ENCODE peak calls at places on chromosomes 5 and 9, in seven cellular contexts. V is heart left ventricle, D is A549, K is breast epithelium, Z is body of pancreas, A is right lobe of liver, M is sigmoid colon. J is an unnamed sample.

GRCh38 chr9:91166796-91167366 is 194.8 kb downstream of the AUH start:
- DNase-seq in V (no peak), D (no peak), K (no peak), Z (no peak), A (no peak), M (no peak), J (no peak)

GRCh38 chr5:138391859-138392386 is 39.4 kb downstream of the KDM3B start:
- DNase-seq in V (peak; percentile 66), D (no peak), K (no peak), Z (no peak), A (no peak), M (no peak), J (no peak)

GRCh38 chr5:7876867-7877266 is 7.9 kb downstream of the MTRR start:
- DNase-seq in V (no peak), D (no peak), K (no peak), Z (no peak), A (no peak), M (no peak), J (no peak)

GRCh38 chr9:72894342-72894741 is 58.5 kb downstream of the ALDH1A1 start:
- DNase-seq in V (no peak), D (no peak), K (no peak), Z (no peak), A (no peak), M (no peak), J (no peak)

GRCh38 chr5:178467261-178468195 is 122.7 kb downstream of the COL23A1 start:
- DNase-seq in V (peak; percentile 48), D (no peak), K (no peak), Z (no peak), A (peak; percentile 59), M (peak; percentile 80), J (peak; percentile 17)

GRCh38 chr9:130030821-130031481 is 12.0 kb downstream of the FNBP1 start:
- DNase-seq in V (no peak), D (no peak), K (no peak), Z (no peak), A (no peak), M (no peak), J (no peak)

GRCh38 chr5:115702025-115702424 is 76.2 kb upstream of the TMED7 start:
- DNase-seq in V (no peak), D (no peak), K (no peak), Z (no peak), A (no peak), M (no peak), J (no peak)

GRCh38 chr9:114141553-114142548 is 13.5 kb upstream of the COL27A1 start:
- DNase-seq in V (no peak), D (no peak), K (no peak), Z (peak; percentile 36), A (no peak), M (no peak), J (peak; percentile 51)

GRCh38 chr9:13942695-13943094 is 371.2 kb downstream of the NFIB start:
- DNase-seq in V (no peak), D (peak; percentile 36), K (no peak), Z (no peak), A (no peak), M (peak; percentile 69), J (no peak)

GRCh38 chr5:154970759-154971158 is 29.9 kb downstream of the MRPL22 start:
- DNase-seq in V (no peak), D (no peak), K (no peak), Z (no peak), A (no peak), M (no peak), J (no peak)

GRCh38 chr5:167723254-167723871 is 568.1 kb upstream of the WWC1 start:
- DNase-seq in V (peak; percentile 63), D (peak; percentile 80), K (peak; percentile 70), Z (peak; percentile 73), A (peak; percentile 62), M (peak; percentile 76), J (peak; percentile 85)

GRCh38 chr9:16656432-16657169 is 213.9 kb downstream of the BNC2 start:
- DNase-seq in V (no peak), D (no peak), K (no peak), Z (no peak), A (no peak), M (no peak), J (no peak)

GRCh38 chr5:69498384-69498783 is 5.8 kb downstream of the OCLN start:
- DNase-seq in V (no peak), D (no peak), K (no peak), Z (no peak), A (no peak), M (no peak), J (no peak)

GRCh38 chr9:92668746-92669526 is 995 bp downstream of the IPPK start:
- DNase-seq in V (peak; percentile 54), D (peak; percentile 50), K (peak; percentile 58), Z (peak; percentile 34), A (peak; percentile 76), M (no peak), J (no peak)
- TF ChIP-seq POLR2A in V (no peak), D (no peak), K (no peak), Z (no peak), A (peak; percentile 75), M (no peak), J (no peak)

DNA sequence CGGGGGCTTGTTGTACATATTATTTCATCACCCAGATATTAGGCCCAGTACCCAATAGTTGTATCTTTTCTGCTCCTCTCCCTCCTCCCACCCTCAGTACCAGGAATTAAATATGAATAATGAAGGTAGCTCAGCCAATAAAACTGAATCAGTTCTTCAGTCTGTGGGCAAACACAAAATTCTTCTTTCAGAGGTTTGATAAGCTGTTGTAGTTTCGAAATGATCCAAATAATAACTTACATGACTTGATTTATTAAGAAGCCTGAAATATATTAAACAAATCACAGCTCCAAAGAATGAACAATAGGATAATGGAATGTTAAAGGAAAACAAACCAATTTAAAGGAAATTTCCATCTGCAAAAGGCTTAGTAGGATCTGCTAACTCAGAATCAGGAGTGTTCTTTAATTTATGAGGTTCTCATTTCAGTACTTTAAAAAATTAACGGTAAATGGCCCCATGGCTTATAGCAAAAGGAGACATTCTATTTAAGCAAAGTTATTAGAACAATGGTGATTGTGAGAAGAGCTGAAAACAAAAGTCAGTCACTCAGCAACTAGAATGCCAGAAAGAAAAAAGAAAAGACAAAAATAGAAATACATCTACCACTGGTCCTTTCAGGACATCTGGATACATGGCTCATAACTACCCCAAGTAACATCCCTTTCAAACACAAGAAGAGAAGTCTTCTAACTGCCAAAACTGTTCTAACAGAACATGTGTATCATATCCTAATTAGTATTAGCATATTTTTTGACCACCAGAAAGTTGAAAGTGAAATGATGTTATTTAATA is 62.4 kb downstream of the NR3C1 start:
- DNase-seq in V (no peak), D (no peak), K (no peak), Z (no peak), A (no peak), M (no peak), J (no peak)
- H3K27ac ChIP-seq in V (peak overlapping the region; percentile 66), D (peak overlapping the region; percentile 51), K (no peak overlapping the region), Z (no peak overlapping the region), A (no peak overlapping the region), M (peak overlapping the region; percentile 62), J (peak overlapping the region; percentile 46)

GRCh38 chr9:35605336-35606137 is 475 bp downstream of the TESK1 start:
- DNase-seq in V (peak; percentile 34), D (no peak), K (no peak), Z (no peak), A (peak; percentile 45), M (peak; percentile 75), J (no peak)

GRCh38 chr9:35606138-35606504 is 1.1 kb downstream of the TESK1 start:
- DNase-seq in V (no peak), D (peak; percentile 20), K (no peak), Z (no peak), A (no peak), M (peak; percentile 65), J (no peak)

GRCh38 chr9:35603506-35603985 is 1.5 kb upstream of the TESK1 start:
- DNase-seq in V (peak; percentile 45), D (no peak), K (no peak), Z (peak; percentile 57), A (peak; percentile 40), M (peak; percentile 95), J (peak; percentile 58)

GRCh38 chr9:35604578-35605335 is at the start of gene TESK1:
- DNase-seq in V (peak; percentile 79), D (peak; percentile 87), K (peak; percentile 76), Z (peak; percentile 79), A (peak; percentile 89), M (peak; percentile 86), J (peak; percentile 36)

DNA sequence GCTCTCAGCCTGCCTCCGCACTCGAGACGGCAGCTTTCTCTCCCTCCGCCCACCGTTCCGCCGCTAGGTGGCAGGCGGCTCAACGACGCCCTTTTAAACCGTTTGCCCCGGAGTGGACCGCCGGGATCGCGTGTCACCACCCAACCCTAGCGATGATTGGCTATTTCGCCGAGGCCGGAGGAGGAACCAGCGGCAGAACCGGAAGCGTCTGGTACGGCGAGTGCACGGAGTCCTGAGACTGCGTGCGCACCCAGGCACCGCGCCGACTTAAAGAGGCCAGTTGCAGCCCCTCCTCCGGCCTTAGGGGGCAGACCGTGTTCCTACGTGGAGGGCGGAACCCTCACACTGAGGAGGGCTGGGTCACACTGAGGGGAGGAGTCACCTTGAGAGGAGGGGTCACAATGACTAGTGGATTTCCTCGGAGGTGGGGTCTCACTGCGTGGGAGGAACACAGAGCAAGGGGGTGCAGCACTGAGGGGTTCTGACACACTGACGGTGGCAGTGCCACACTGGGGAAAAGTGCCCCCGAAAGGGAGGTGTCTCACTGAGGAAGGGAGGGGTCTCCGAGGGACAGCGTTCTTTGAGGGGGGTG is 980 bp upstream of the TESK1 start:
- DNase-seq in V (peak; percentile 100), D (peak; percentile 100), K (peak; percentile 100), Z (peak; percentile 100), A (peak; percentile 99), M (peak; percentile 100), J (peak; percentile 98)
- TF ChIP-seq POLR2A in V (no peak), D (peak; percentile 84), K (peak; percentile 11), Z (peak; percentile 81), A (peak; percentile 64), M (peak; percentile 48), J (peak; percentile 82)

GRCh38 chr5:158049459-158049858 is 190.5 kb upstream of the CLINT1 start:
- DNase-seq in V (no peak), D (no peak), K (no peak), Z (no peak), A (no peak), M (no peak), J (no peak)

GRCh38 chr5:158054073-158054387 is 195.1 kb upstream of the CLINT1 start:
- DNase-seq in V (no peak), D (no peak), K (no peak), Z (no peak), A (no peak), M (no peak), J (no peak)

GRCh38 chr5:158050401-158050800 is 191.5 kb upstream of the CLINT1 start:
- DNase-seq in V (no peak), D (no peak), K (no peak), Z (no peak), A (no peak), M (no peak), J (no peak)

GRCh38 chr5:158054388-158055092 is 195.6 kb upstream of the CLINT1 start:
- DNase-seq in V (no peak), D (no peak), K (no peak), Z (no peak), A (no peak), M (no peak), J (no peak)

DNA sequence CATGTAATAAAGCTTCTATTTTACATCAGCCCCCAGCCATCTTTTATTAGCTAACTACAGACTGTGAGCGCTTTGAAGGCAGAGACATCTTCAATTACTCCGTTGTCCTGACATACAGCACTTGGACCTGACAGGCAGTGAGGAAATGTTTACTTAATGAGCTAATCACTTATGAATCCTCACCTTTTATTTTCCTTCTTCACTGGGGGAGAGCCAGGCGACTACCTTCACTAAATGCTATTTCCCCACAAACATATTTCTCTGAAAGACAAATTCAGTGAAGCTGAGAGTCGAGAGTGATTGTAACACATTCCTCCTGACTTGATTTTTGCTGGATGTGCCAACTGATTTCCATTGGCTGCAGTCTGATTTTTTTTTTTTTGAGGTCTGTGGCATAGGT is 192.1 kb upstream of the CLINT1 start:
- DNase-seq in V (no peak), D (no peak), K (no peak), Z (no peak), A (no peak), M (no peak), J (no peak)
- H3K27ac ChIP-seq in V (no peak overlapping the region), D (no peak overlapping the region), K (no peak overlapping the region), Z (peak overlapping the region; percentile 65), A (no peak overlapping the region), M (no peak overlapping the region), J (no peak overlapping the region)